ENCODE peak calls at places on chromosome 21, in nine cellular contexts. J, R, T, Q, K, W, Z, U and F are unnamed samples.

GRCh38 chr21:25369524-25370300 is 237.6 kb downstream of the MRPL39 start:
- DNase-seq in Q (no peak), K (no peak), W (no peak), Z (no peak), J (no peak), U (no peak), T (no peak), R (no peak), F (no peak)

GRCh38 chr21:34817821-34818662 is 149.2 kb downstream of the CLIC6 start:
- DNase-seq in Q (no peak), R (no peak), Z (no peak), W (no peak), J (no peak), U (no peak), K (no peak), T (no peak), F (no peak)

GRCh38 chr21:41678016-41678935 is 88.6 kb downstream of the RIPK4 start:
- DNase-seq in W (no peak), J (peak; percentile 76), R (no peak), Q (peak; percentile 77), U (peak; percentile 64), Z (no peak), T (peak; percentile 5), K (peak; percentile 87), F (no peak)

GRCh38 chr21:32572574-32573420 is 12.5 kb downstream of the TCP10L start:
- DNase-seq in U (no peak), Z (no peak), K (peak; percentile 66), R (no peak), W (no peak), J (no peak), Q (no peak), T (no peak), F (no peak)

GRCh38 chr21:16033193-16033592 is 303.4 kb downstream of the USP25 start:
- DNase-seq in T (no peak), J (no peak), U (no peak), Z (no peak), Q (no peak), K (no peak), R (no peak), W (no peak), F (no peak)

GRCh38 chr21:35323947-35324346 is 274.8 kb upstream of the RUNX1 start:
- DNase-seq in J (no peak), Z (no peak), T (peak; percentile 50), R (no peak), Q (peak; percentile 2), K (no peak), U (no peak), W (no peak), F (no peak)

GRCh38 chr21:35438643-35439404 is 389.7 kb upstream of the RUNX1 start:
- DNase-seq in T (no peak), Q (no peak), R (no peak), W (no peak), Z (peak; percentile 33), J (no peak), U (no peak), K (peak; percentile 60), F (no peak)

GRCh38 chr21:41868062-41868710 is 11.0 kb downstream of the PRDM15 start:
- DNase-seq in K (no peak), J (no peak), T (no peak), Q (no peak), U (peak; percentile 9), R (no peak), W (no peak), Z (peak; percentile 30), F (no peak)

GRCh38 chr21:16330340-16331319 is 600.8 kb downstream of the USP25 start:
- DNase-seq in Q (peak; percentile 23), T (peak; percentile 65), U (no peak), J (no peak), W (no peak), K (no peak), Z (no peak), R (no peak), F (no peak)

DNA sequence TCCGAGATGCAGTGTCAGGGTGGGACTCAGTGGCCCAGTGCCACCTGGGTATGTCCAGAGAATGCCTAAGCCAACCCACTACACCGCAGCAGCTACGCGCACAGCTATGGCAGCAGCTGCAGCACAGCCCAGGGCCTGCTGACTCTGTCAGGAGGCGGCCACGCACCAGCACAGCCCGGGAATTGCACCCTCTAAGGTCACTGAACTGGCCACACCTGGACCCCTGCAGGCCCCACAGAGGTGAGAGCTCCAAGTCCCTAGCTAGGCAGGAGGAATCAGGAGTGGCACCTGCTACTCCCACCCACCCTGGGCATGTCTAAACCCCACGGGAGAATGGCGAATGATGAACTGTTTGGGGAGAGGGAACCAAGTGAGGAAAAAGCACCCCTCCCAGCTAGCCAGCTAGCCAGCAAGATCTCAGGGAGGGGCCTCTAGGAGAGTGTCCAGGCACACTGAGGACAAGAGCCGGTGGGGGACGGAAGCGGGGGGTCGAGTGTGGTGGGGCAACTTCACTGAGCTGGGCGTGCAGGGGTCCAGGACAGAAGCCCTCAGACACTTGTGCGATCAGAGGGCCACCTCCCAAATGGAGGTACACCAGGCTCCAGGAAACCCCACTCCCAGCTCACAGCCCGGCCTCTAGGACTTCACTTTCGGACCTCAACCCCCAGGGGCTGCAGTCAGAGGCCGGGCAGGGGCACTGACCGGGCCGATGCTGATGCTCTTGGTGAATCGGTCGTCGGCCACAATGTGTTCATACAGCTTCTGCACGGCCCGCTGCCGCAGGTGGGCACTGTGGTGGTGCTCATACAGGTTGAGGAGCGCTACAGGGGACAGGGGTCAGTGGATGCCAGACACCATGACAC is 13.9 kb downstream of the LSS start:
- DNase-seq in W (no peak), Z (no peak), R (no peak), K (no peak), U (peak; percentile 67), T (no peak), J (peak; percentile 53), Q (no peak), F (peak; percentile 32)
- H3K36me3 ChIP-seq in W (no peaks in the 10 kb centered on the region), Z (peaks cover 91% of the 10 kb centered on the region), R (peaks cover 58% of the 10 kb centered on the region), K (peaks cover 92% of the 10 kb centered on the region), U (peaks cover 8% of the 10 kb centered on the region), T (peaks cover 85% of the 10 kb centered on the region), J (peaks cover 64% of the 10 kb centered on the region), Q (peaks cover 7% of the 10 kb centered on the region), F (no peaks in the 10 kb centered on the region)

DNA sequence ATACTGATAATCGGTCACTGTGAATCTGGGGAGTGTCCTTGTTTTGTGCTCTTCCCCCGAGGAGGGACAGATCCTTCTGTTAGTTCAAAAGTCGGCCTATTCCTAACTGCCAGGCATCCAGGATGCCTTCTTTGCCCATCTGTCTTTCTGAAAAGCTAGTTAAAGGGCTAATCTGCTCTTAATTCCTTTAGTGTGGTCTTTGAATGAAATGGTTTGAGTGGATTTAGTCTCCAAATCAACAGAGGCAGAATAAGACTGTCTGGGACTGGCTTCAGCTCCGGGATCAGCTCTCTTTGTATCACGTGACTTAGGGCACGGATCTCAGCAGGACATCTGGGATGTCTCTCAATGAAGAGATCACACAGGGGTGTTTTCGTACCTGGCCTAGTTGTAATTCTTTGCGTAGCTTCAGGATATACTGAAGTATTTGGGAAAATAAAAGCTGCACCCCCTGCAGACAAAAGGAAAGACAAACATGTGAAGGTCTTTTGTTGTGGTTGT is 98.0 kb downstream of the ERG start:
- DNase-seq in R (no peak), Q (no peak), J (no peak), W (no peak), T (no peak), K (no peak), U (no peak), Z (no peak), F (no peak)
- H3K36me3 ChIP-seq in R (no peaks in the 10 kb centered on the region), Q (no peaks in the 10 kb centered on the region), J (peaks cover 15% of the 10 kb centered on the region), W (no peaks in the 10 kb centered on the region), T (no peaks in the 10 kb centered on the region), K (no peaks in the 10 kb centered on the region), U (peaks cover 6% of the 10 kb centered on the region), Z (no peaks in the 10 kb centered on the region), F (no peaks in the 10 kb centered on the region)

DNA sequence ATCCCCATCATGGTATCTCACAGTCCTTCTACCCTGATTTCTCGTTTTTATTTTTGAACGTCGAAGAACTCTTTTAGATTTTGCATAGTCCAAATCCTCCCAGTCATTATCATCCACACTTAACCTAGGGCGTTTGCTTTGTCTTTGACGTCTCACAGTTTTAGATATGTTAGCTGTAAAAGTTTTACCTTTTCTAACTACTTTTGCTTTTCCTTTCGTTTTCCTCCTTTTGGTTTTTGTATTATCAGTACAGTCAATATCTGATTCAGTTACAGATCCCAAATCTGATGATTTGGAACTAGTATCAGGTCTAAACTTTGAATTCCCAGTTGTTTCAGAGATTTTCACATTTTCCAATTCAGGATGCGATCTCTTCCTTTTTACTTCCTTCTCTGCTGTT is 13.1 kb upstream of the PSMG1 start:
- DNase-seq in Z (no peak), Q (no peak), R (no peak), W (no peak), K (no peak), J (no peak), T (no peak), U (no peak), F (no peak)
- H3K36me3 ChIP-seq in Z (peaks cover 67% of the 10 kb centered on the region), Q (peaks cover 31% of the 10 kb centered on the region), R (peaks cover 61% of the 10 kb centered on the region), W (peaks cover 51% of the 10 kb centered on the region), K (peaks cover 72% of the 10 kb centered on the region), J (peaks cover 68% of the 10 kb centered on the region), T (peaks cover 92% of the 10 kb centered on the region), U (peaks cover 3% of the 10 kb centered on the region), F (peaks cover 57% of the 10 kb centered on the region)

GRCh38 chr21:44850208-44850800 is 23.2 kb downstream of the PTTG1IP start:
- DNase-seq in K (no peak), W (no peak), Q (no peak), J (peak; percentile 51), U (peak; percentile 69), R (no peak), T (no peak), Z (no peak), F (peak; percentile 41)

GRCh38 chr21:44849616-44850130 is 23.8 kb downstream of the PTTG1IP start:
- DNase-seq in T (no peak), W (no peak), J (peak; percentile 35), R (no peak), Q (no peak), Z (no peak), U (no peak), K (no peak), F (no peak)

GRCh38 chr21:44853601-44854390 is 19.7 kb downstream of the PTTG1IP start:
- DNase-seq in R (no peak), W (no peak), U (no peak), Q (no peak), K (peak; percentile 71), J (peak; percentile 59), Z (no peak), T (no peak), F (no peak)

GRCh38 chr21:44848821-44849521 is 24.5 kb downstream of the PTTG1IP start:
- DNase-seq in U (peak; percentile 73), W (no peak), K (no peak), J (peak; percentile 55), Q (no peak), R (no peak), T (no peak), Z (no peak), F (peak; percentile 7)

DNA sequence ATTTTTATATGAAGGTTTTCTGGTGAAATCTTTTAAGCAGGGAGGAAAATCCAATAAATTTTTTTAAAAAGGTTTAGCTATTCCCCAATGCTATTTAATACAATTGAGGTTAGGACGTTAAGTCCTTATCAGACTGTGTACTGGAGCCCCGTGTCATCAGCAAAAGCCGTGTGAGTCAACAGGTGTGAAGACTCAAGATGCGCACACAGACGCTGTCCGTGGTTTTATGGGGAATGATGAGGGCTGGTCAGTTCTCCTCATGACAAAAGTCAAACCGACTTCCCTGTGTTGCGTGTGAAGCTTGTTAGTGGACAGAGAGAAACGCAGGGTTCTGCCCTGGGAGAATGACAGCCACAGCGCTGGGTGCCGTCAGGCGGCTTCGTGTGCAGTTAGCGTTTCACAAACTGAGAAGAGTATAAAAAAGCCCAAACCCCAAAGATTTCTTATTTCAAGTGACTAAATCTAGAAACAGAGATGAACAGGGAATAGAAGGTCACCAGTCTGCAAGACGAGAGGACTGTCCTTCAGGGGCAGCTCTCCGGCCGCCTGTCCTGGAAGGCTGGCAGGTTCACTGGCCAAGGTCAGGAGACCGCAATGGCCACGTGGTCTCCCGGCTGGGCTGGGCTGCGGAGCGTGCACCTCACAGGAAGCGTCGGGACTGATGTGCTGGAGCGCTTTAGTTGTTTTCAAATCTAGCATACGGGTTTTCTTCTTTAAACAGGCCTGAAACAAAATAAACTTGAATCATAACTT is 22.4 kb downstream of the PTTG1IP start:
- DNase-seq in J (peak; percentile 37), K (no peak), U (peak; percentile 42), Q (no peak), W (no peak), R (no peak), Z (no peak), T (no peak), F (no peak)
- H3K36me3 ChIP-seq in J (peaks cover 65% of the 10 kb centered on the region), K (peaks cover 83% of the 10 kb centered on the region), U (peaks cover 15% of the 10 kb centered on the region), Q (peaks cover 54% of the 10 kb centered on the region), W (peaks cover 38% of the 10 kb centered on the region), R (peaks cover 64% of the 10 kb centered on the region), Z (peaks cover 73% of the 10 kb centered on the region), T (peaks cover 74% of the 10 kb centered on the region), F (peaks cover 25% of the 10 kb centered on the region)